ENCODE peak calls at places on chromosome 7, in ten cellular contexts. J is heart left ventricle, A is thoracic aorta, S is neural progenitor cell, Z is RWPE1, Q is GM12865, K is adrenal gland, G is HL-60, M is choroid plexus epithelial cell, T is osteocyte. W is an unnamed sample.

GRCh38 chr7:77537136-77537594 is at the start of gene PTPN12:
- DNase-seq in J (no peak), A (peak), S (no peak), Z (no peak), Q (no peak), K (no peak), G (peak), M (no peak), T (no peak), W (no peak)

GRCh38 chr7:77980087-77980713 is 181.6 kb downstream of the PHTF2 start:
- DNase-seq in J (no peak), A (no peak), S (no peak), Z (no peak), Q (no peak), K (no peak), G (no peak), M (no peak), T (no peak), W (no peak)

GRCh38 chr7:101410743-101411476 is 48.2 kb downstream of the COL26A1 start:
- DNase-seq in J (no peak), A (no peak), S (peak), Z (peak), Q (peak), K (peak), G (no peak), M (peak), T (no peak), W (no peak)

GRCh38 chr7:24757799-24758275 is 573 bp upstream of the GSDME start:
- DNase-seq in J (no peak), A (no peak), S (peak), Z (peak), Q (peak), K (no peak), G (no peak), M (peak), T (no peak), W (peak)

GRCh38 chr7:140920745-140921144 is 4.0 kb downstream of the BRAF start:
- DNase-seq in J (no peak), A (no peak), S (no peak), Z (no peak), Q (no peak), K (no peak), G (no peak), M (no peak), T (no peak), W (no peak)

GRCh38 chr7:128044064-128044463 is 12.8 kb upstream of the LRRC4 start:
- DNase-seq in J (no peak), A (no peak), S (no peak), Z (no peak), Q (peak), K (no peak), G (no peak), M (no peak), T (no peak), W (no peak)

GRCh38 chr7:14095233-14095950 is 105.9 kb upstream of the ETV1 start:
- DNase-seq in J (no peak), A (no peak), S (no peak), Z (no peak), Q (no peak), K (peak), G (no peak), M (no peak), T (no peak), W (no peak)

GRCh38 chr7:155763721-155764431 is 48.4 kb downstream of the SHH start:
- DNase-seq in J (no peak), A (no peak), S (no peak), Z (no peak), Q (peak), K (no peak), G (no peak), M (peak), T (no peak), W (no peak)

GRCh38 chr7:142777318-142777717 is 6.5 kb downstream of the PRSS2 start:
- DNase-seq in J (no peak), A (no peak), S (no peak), Z (no peak), Q (no peak), K (no peak), G (no peak), M (no peak), T (no peak), W (no peak)

GRCh38 chr7:67821116-67821515 is 824.5 kb downstream of the TYW1 start:
- DNase-seq in J (no peak), A (no peak), S (no peak), Z (no peak), Q (no peak), K (no peak), G (no peak), M (no peak), T (no peak), W (no peak)
- TF ChIP-seq CTCF in J (no peak), A (no peak), S (no peak), Z (no peak), Q (no peak), K (no peak), G (no peak), M (no peak), T (no peak), W (no peak)

DNA sequence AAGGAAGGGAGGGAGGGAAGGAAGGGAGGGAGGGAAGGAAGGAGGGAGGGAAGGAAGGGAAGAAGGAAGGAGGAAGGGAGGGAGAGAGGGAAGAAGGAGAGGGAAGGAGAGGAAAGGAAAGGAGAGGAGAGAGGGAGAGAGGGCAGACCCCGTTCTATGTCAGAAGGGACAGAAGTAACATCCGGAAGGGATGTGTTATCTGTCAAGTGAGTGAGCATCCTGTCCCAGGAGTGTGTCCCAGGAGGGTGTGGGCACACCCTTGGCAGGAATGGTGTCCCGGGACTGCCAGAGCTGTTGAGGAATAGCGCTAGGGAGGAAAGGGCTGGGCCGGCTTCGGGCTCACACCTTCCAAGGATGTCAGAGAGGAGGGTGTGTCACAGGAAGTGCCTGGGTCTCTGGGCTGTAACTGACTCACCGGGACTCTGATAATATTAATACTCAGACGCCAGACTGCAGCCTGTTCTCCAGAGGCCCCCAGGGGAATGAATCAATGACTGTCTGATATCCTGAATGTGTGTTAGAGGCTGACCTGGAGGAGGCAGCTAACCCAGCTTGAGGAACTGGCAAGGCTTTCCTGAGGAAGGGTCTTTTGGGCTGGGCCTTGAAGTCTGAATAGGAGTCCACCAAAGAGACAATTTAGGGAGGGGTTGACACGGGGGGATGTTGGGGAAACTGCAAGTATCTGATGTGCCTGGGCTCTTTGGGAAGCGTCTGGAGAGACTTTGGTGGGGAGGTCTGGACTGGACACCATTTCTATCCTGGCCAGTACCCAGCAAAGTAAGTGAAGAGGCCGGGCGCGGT is 125.7 kb upstream of the TNRC18 start:
- DNase-seq in J (no peak), A (no peak), S (no peak), Z (peak), Q (peak), K (peak), G (no peak), M (peak), T (no peak), W (peak)
- TF ChIP-seq CTCF in J (no peak), A (no peak), S (no peak), Z (no peak), Q (no peak), K (no peak), G (no peak), M (no peak), T (no peak), W (no peak)

GRCh38 chr7:117873933-117874530 is 791 bp upstream of the CTTNBP2 start:
- DNase-seq in J (no peak), A (no peak), S (no peak), Z (no peak), Q (no peak), K (no peak), G (no peak), M (no peak), T (no peak), W (no peak)

GRCh38 chr7:117871778-117872538 is 1.3 kb downstream of the CTTNBP2 start:
- DNase-seq in J (no peak), A (no peak), S (peak), Z (no peak), Q (no peak), K (peak), G (no peak), M (peak), T (no peak), W (no peak)

GRCh38 chr7:117873056-117873932 is at the start of gene CTTNBP2:
- DNase-seq in J (peak), A (no peak), S (peak), Z (peak), Q (peak), K (peak), G (no peak), M (peak), T (peak), W (peak)

GRCh38 chr7:117871401-117871777 is 1.9 kb downstream of the CTTNBP2 start:
- DNase-seq in J (no peak), A (no peak), S (no peak), Z (no peak), Q (no peak), K (no peak), G (no peak), M (no peak), T (no peak), W (no peak)

DNA sequence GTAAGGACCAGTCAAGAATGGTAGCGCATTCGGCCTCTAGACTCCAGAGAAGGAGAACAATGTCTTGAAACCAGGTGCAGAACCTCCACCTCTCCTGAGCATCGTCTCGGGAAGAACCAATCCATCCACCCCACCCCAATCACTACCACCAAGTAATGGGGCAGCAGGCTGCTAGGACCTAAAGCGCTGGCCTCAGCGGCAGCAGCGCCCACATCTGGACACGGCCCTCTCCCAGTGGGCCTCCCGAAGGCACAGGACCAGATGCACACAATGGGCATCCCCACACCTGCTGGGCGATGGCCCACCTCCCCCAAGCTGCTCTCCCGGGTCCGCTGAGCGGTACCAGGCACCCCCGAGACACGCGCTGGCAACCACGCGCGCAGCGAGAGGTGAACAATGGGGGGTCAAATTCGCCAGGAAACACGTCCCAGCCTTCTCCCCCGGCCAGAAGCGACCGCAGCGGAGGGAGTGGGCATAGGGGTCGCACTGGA is 631 bp downstream of the CTTNBP2 start:
- DNase-seq in J (no peak), A (no peak), S (peak), Z (no peak), Q (no peak), K (peak), G (no peak), M (peak), T (no peak), W (no peak)
- TF ChIP-seq CTCF in J (no peak), A (no peak), S (peak), Z (no peak), Q (no peak), K (no peak), G (no peak), M (peak), T (peak), W (no peak)

GRCh38 chr7:88219781-88220747 is at the start of gene SRI:
- DNase-seq in J (peak), A (peak), S (peak), Z (peak), Q (peak), K (peak), G (peak), M (peak), T (peak), W (peak)
- TF ChIP-seq CTCF in J (peak), A (peak), S (peak), Z (peak), Q (peak), K (peak), G (peak), M (peak), T (peak), W (peak)

GRCh38 chr7:17103170-17103569 is 195.3 kb upstream of the AHR start:
- DNase-seq in J (no peak), A (no peak), S (no peak), Z (no peak), Q (no peak), K (no peak), G (no peak), M (no peak), T (no peak), W (no peak)
- TF ChIP-seq CTCF in J (no peak), A (no peak), S (no peak), Z (no peak), Q (no peak), K (no peak), G (no peak), M (no peak), T (no peak), W (no peak)

DNA sequence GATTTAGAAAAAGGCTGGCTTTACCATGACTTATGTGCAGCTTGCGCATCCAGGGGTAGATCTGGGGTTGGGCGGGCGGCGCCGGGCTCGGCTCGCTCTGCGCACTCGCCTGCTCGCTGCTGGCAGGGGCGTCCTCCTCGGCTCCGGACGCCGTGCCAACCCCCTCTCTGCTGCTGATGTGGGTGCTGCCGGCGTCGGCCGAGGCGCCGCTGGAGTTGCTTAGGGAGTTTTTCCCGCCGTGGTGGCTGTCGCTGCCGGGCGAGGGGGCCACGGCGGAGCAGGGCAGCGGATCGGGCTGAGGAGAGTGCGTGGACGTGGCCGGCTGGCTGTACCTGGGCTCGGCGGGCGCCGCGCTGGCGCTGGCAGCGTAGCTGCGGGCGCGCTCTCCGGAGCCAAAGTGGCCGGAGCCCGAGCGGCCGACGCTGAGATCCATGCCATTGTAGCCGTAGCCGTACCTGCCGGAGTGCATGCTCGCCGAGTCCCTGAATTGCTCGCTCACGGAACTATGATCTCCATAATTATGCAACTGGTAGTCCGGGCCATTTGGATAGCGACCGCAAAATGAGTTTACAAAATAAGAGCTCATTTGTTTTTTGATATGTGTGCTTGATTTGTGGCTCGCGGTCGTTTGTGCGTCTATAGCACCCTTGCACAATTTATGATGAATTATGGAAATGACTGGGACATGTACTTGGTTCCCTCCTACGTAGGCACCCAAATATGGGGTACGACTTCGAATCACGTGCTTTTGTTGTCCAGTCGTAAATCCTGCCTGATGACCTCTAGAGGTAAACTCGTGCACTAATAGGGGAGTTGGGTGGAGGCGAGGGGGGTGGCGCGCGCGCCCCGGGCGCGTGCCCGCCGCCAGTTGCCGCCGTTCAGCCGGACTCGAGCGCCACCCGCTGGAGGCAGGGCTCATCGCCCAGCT is at the start of gene HOXA5:
- DNase-seq in J (peak), A (no peak), S (peak), Z (peak), Q (peak), K (peak), G (peak), M (peak), T (no peak), W (peak)
- TF ChIP-seq CTCF in J (peak), A (peak), S (peak), Z (peak), Q (no peak), K (peak), G (peak), M (no peak), T (peak), W (peak)

DNA sequence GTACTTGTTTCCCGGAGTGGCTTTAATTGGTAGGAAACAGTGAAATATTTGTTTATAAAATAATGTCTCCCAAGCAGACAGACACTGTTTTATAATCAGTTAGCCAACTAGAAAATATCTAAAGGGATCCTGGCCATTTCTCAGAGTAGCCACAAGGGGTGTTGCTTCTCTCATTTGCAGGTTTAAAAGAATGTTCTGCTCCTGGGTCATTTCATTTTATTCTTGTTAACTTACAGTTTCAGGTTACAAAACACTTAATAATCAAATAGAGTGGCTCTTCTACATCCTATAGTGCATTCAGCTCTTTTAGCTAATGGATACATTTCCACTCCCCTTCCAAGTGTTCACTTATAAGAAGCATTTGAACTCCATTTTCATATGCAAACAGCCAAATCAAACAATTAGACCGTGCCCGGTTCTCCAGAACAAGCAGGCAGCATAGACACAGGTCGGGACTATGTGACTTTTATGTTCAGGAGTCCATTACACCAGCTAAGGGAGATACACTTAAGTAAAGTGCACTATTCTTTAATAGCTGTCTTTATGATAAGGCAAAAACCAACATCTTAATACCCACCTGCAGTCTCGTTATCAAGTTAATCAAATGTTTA is 117.5 kb downstream of the TRIL start:
- DNase-seq in J (no peak), A (no peak), S (no peak), Z (peak), Q (no peak), K (no peak), G (no peak), M (peak), T (no peak), W (peak)
- TF ChIP-seq CTCF in J (no peak), A (peak), S (peak), Z (peak), Q (peak), K (peak), G (peak), M (peak), T (peak), W (peak)

GRCh38 chr7:44307905-44308740 is 17.3 kb downstream of the CAMK2B start:
- DNase-seq in J (no peak), A (no peak), S (no peak), Z (peak), Q (no peak), K (peak), G (no peak), M (no peak), T (peak), W (peak)

GRCh38 chr7:44308741-44309270 is 16.6 kb downstream of the CAMK2B start:
- DNase-seq in J (no peak), A (no peak), S (peak), Z (no peak), Q (no peak), K (peak), G (no peak), M (no peak), T (peak), W (no peak)

GRCh38 chr7:44306608-44307007 is 18.8 kb downstream of the CAMK2B start:
- DNase-seq in J (no peak), A (no peak), S (no peak), Z (no peak), Q (no peak), K (no peak), G (peak), M (no peak), T (no peak), W (no peak)

GRCh38 chr7:44305564-44306507 is 19.6 kb downstream of the CAMK2B start:
- DNase-seq in J (no peak), A (no peak), S (no peak), Z (no peak), Q (no peak), K (peak), G (no peak), M (no peak), T (no peak), W (peak)

DNA sequence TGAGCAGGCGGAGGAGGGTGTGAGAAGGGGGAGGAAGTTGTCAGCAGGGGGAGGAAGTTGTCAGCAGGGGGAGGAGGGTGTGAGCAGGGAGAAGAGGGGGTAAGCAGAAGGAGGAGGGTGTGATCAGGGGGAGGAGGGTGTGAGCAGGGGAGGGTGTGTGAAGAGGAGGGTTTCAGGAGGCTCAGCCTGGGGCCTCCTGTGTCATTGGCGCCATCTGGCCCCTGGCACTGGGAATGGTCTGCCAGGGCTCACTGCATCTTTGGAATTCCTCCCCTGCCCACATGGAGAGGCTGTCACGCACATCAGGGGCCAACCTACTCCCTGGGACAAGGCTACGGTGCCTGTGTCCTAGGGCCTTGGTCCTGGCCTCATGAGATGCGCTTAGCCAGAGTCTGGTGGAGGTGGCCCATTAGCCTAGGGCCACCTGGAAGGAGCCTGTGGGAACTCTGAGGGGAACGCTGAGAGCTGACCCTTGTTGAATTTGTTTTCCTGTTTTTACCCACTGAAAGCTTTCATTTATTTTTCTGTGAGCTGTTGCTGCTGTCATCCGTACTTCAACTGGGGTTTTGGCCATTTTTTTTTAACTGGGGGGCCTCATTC is 18.0 kb downstream of the CAMK2B start:
- DNase-seq in J (no peak), A (no peak), S (peak), Z (peak), Q (peak), K (peak), G (peak), M (peak), T (peak), W (peak)
- TF ChIP-seq CTCF in J (no peak), A (no peak), S (peak), Z (peak), Q (peak), K (no peak), G (no peak), M (peak), T (peak), W (peak)